ENCODE peak calls at places on chromosomes 1 and 21, in four cellular contexts. V, O, R and F are unnamed samples. For H3K9me3 and H3K4me1, the result is how much of the 10 kb centered on the place peaks cover.

GRCh38 chr21:46183910-46184624 is at the start of gene SPATC1L:
- DNase-seq in R (peak), O (peak), V (peak), F (peak)

GRCh38 chr21:35850029-35850428 is 210.3 kb downstream of the SETD4 start:
- DNase-seq in V (no peak), R (no peak), O (no peak), F (no peak)

GRCh38 chr1:191551019-191551418 is 607.2 kb upstream of the RGS18 start:
- DNase-seq in O (no peak), R (no peak), V (no peak), F (no peak)

GRCh38 chr21:33301632-33302002 is 23.2 kb upstream of the IFNAR1 start:
- DNase-seq in O (no peak), R (no peak), V (no peak), F (no peak)

GRCh38 chr1:151282883-151283725 is 1.0 kb downstream of the ZNF687 start:
- DNase-seq in V (peak), R (peak), O (peak), F (no peak)

GRCh38 chr1:182731852-182732575 is 47.6 kb upstream of the RGS8 start:
- DNase-seq in O (no peak), R (no peak), V (no peak), F (no peak)

GRCh38 chr1:166159656-166160055 is 7.1 kb downstream of the FAM78B start:
- DNase-seq in V (no peak), O (no peak), R (no peak), F (no peak)

GRCh38 chr21:40335689-40336088 is 468.5 kb downstream of the PCP4 start:
- DNase-seq in O (no peak), R (no peak), V (no peak), F (no peak)

GRCh38 chr1:22465018-22465565 is 13.4 kb downstream of the ZBTB40 start:
- DNase-seq in O (no peak), R (no peak), V (no peak), F (no peak)

GRCh38 chr1:72649974-72650373 is 367.6 kb upstream of the NEGR1 start:
- DNase-seq in O (no peak), V (no peak), R (no peak), F (no peak)

GRCh38 chr1:44361478-44361877 is 6.4 kb upstream of the ERI3 start:
- DNase-seq in V (no peak), O (no peak), R (no peak), F (no peak)

GRCh38 chr1:227902641-227902990 is 45.1 kb downstream of the WNT9A start:
- DNase-seq in R (no peak), V (peak), O (peak), F (no peak)

GRCh38 chr1:38334930-38335592 is 288.5 kb upstream of the POU3F1 start:
- DNase-seq in V (no peak), O (no peak), R (no peak), F (peak)

GRCh38 chr1:38330799-38331198 is 284.2 kb upstream of the POU3F1 start:
- DNase-seq in V (no peak), R (no peak), O (no peak), F (peak)

GRCh38 chr1:38329644-38330043 is 283.1 kb upstream of the POU3F1 start:
- DNase-seq in O (no peak), R (no peak), V (no peak), F (no peak)

GRCh38 chr1:38331496-38332210 is 285.1 kb upstream of the POU3F1 start:
- DNase-seq in V (no peak), O (no peak), R (no peak), F (peak)

GRCh38 chr1:38332649-38333310 is 286.2 kb upstream of the POU3F1 start:
- DNase-seq in V (no peak), R (no peak), O (no peak), F (no peak)
- H3K9me3 ChIP-seq in V (under half), R (under half), O (under half), F (under half)

GRCh38 chr1:39779821-39780220 is 8.7 kb upstream of the OXCT2 start:
- DNase-seq in V (no peak), O (no peak), R (no peak), F (no peak)

GRCh38 chr1:39776886-39777683 is 5.9 kb upstream of the OXCT2 start:
- DNase-seq in V (no peak), O (no peak), R (no peak), F (no peak)

GRCh38 chr1:39781349-39781715 is 7.3 kb downstream of the BMP8B start:
- DNase-seq in V (no peak), O (no peak), R (no peak), F (no peak)

GRCh38 chr1:39779137-39779536 is 8.0 kb upstream of the OXCT2 start:
- DNase-seq in V (no peak), R (no peak), O (no peak), F (no peak)

DNA sequence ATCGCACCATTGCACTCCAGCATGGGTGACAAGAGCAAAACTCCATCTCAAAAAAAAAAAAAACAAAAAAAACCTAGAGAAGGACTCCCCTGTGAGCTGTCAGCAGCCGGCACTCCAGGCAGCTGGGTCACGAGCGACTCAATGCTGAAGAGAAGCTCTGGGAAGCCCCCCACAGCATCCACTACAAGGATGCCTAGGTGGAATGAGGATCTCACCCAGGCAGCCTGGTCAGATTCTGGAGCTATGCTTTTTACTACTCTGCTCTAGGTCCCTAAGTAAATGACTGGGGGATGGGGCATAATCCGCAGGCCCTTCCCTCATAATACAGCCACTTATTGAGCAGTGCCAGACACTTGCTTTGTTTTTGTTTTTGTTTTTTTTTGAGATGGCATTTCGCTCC is 6.6 kb downstream of the BMP8B start:
- DNase-seq in O (no peak), R (no peak), V (no peak), F (no peak)
- H3K4me1 ChIP-seq in O (under half), R (under half), V (under half), F (under half)

DNA sequence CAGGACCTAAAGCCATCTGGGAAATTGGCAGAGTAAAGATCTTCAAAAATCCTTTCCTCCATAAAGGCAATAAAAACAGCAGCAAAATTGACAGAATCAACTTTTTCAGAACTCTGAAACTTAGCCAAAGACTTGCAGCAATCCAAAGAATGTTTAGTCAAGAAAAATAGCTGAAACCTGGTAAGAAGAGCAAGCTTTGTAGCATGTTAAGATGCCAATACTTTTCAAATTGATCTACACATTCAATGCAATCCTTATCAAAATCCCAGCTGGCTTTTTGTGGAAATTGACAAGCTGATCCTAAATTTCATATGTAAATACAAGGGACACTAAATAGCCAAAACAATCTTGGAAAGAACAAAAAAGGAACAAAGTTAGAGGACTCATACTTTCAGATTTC is 23.8 kb upstream of the FAM163A start:
- DNase-seq in R (no peak), O (no peak), V (no peak), F (no peak)
- H3K9me3 ChIP-seq in R (under half), O (half or more), V (under half), F (half or more)

DNA sequence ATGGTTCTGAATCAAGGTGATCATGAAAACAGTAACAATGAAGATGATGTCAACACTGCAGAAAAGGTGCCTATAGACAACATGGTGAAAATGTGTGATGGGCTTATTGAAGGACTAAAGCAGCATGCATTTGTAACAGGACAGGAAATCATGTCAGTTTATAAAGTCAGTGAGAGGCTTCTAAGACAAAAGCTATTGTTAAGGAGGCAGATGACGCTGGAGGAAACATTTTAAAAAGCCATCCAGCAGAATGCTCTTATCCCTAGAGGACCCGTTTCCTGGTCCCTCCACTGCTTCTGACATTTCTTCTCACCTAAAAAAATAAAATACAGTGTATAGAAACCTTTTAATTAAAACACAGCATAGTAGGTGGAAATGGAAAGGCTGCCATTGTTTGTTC is 40.9 kb downstream of the CYYR1 start:
- DNase-seq in V (no peak), R (no peak), O (no peak), F (no peak)
- H3K4me1 ChIP-seq in V (under half), R (under half), O (under half), F (under half)

GRCh38 chr21:44331650-44332306 is 7.4 kb downstream of the CFAP410 start:
- DNase-seq in V (no peak), R (no peak), O (no peak), F (no peak)

GRCh38 chr21:44329971-44330681 is 9.1 kb downstream of the CFAP410 start:
- DNase-seq in R (no peak), O (no peak), V (no peak), F (no peak)

GRCh38 chr21:44330698-44331097 is 8.5 kb downstream of the CFAP410 start:
- DNase-seq in R (no peak), V (no peak), O (no peak), F (no peak)

GRCh38 chr21:44332383-44332782 is 6.8 kb downstream of the CFAP410 start:
- DNase-seq in R (no peak), O (no peak), V (no peak), F (no peak)

DNA sequence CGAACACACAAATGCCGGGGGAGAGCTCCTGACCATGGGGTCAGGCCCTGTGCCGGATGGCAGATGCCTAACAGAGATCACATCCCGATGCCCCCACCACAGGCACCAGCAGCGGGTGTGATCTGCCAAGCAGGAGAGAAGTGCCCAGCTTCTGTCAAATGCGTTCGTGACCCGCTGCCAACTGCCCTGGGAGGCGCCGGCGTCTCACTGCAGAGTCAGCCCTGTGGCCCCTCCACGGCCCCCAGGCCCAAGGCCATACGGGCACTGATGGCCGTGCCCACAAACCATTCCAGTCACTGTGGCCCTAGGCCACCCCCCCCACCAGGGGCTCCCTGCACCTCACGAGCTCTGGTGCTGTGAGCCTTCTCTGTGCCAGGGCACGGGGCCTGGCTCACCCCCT is 8.0 kb downstream of the CFAP410 start:
- DNase-seq in R (no peak), V (no peak), O (no peak), F (no peak)
- H3K9me3 ChIP-seq in R (under half), V (under half), O (under half), F (under half)

DNA sequence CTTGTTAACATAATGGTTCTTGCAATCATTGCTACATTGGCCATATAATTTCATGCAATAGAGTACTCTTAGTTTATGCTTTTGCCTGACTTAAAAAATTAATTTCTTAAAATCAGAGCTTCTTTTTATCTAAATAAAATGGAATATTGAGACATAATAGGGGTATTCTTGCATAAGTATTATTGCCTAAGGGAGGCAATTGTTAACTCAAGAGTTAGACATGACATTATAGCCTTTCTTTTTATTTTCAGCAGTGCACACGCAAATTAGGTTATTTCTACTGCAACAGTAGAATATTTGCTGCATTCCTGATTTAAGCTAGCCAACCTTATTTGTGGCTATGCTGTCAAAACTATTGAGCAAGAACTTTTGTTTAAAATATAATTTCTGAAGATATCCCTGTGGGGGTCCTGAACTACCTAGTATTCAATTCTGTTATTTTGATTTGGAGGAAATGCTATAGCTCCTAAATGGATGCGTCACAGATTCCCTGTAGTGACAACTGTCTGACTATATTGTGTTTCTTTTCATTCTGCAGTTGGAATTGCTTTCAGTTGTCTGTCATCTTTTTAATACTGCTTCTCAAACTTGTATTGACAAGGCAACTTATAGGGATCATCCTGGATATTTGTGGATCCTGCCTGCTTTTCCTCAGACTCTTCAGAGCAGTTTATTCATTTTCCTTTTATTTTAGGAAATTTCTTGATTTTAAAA is 211.0 kb downstream of the PATJ start:
- DNase-seq in O (no peak), V (no peak), R (no peak), F (no peak)
- H3K4me1 ChIP-seq in O (under half), V (under half), R (under half), F (under half)

DNA sequence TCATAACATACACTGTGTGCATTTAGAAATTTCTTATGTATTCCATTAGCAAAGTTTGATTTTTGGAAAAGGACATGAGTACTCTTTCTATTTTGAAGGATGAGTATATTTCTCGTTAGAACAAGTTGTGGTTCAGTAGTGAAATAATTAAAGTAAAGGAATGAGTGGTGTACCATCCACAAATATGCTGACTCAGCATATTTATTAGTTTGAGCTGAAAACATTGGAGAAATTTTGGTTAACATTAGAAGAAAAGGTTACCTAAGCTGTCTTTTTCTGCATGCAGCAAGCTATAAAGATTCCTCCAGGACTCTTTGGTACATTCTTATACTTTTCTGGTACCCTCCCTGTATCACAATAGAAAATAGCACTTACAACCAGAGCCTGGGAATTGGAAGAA is 5.7 kb upstream of the OR2L5 start:
- DNase-seq in O (no peak), V (no peak), R (no peak), F (no peak)
- H3K9me3 ChIP-seq in O (half or more), V (under half), R (under half), F (under half)

GRCh38 chr1:223718850-223719249 is 6.5 kb downstream of the CAPN2 start:
- DNase-seq in R (no peak), V (no peak), O (no peak), F (no peak)

GRCh38 chr1:223715710-223716103 is 3.4 kb downstream of the CAPN2 start:
- DNase-seq in O (no peak), R (no peak), V (no peak), F (no peak)

GRCh38 chr1:223717695-223718363 is 5.5 kb downstream of the CAPN2 start:
- DNase-seq in O (no peak), V (no peak), R (no peak), F (no peak)

GRCh38 chr1:223716302-223716862 is 4.0 kb downstream of the CAPN2 start:
- DNase-seq in O (no peak), R (no peak), V (no peak), F (no peak)

DNA sequence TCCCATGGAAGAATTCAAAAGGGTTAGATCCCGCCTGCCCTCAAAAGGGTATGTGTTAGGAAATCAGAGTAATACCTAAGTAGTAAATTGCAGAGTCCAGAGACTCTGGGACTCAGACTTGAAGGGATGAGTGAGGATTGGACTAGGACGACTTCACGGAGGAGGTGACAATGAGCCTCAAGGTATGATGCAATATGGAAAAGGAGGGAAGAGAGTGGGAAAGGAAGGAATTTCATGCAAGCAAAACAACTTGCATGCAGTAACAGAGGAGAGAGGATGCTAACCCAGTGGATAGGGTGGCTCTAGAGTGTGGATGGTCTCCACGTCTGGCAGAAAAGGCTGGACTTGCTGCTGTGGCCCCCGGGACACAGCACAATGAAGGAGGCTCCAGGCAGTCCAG is 4.8 kb downstream of the CAPN2 start:
- DNase-seq in O (no peak), V (no peak), R (no peak), F (no peak)
- H3K4me1 ChIP-seq in O (half or more), V (half or more), R (half or more), F (under half)